ENCODE peak calls at places on chromosomes 3 and 15, in five cellular contexts. O is astrocyte of the spinal cord, C is T-helper 1 cell, U is B cell, H is frontal cortex. F is an unnamed sample.

GRCh38 chr3:166444756-166445155 is 607.5 kb upstream of the BCHE start:
- DNase-seq in O (no peak), C (no peak), U (no peak), H (no peak), F (no peak)

GRCh38 chr3:181265750-181266333 is 276.3 kb upstream of the DNAJC19 start:
- DNase-seq in O (peak), C (no peak), U (no peak), H (no peak), F (no peak)

GRCh38 chr15:67531379-67532059 is 10.6 kb downstream of the C15orf61 start:
- DNase-seq in O (no peak), C (no peak), U (no peak), H (no peak), F (peak)

GRCh38 chr3:187958432-187959003 is 195.4 kb upstream of the LPP start:
- DNase-seq in O (no peak), C (peak), U (peak), H (no peak), F (no peak)

GRCh38 chr3:19016846-19017245 is 131.5 kb upstream of the KCNH8 start:
- DNase-seq in O (no peak), C (no peak), U (no peak), H (no peak), F (no peak)

GRCh38 chr3:31159331-31160039 is 265.0 kb upstream of the GADL1 start:
- DNase-seq in O (no peak), C (no peak), U (no peak), H (no peak), F (no peak)

GRCh38 chr15:33780011-33780768 is 188.1 kb upstream of the CHRM5 start:
- DNase-seq in O (no peak), C (no peak), U (no peak), H (no peak), F (no peak)

GRCh38 chr3:111998661-111999641 is at the start of gene TAGLN3:
- DNase-seq in O (peak), C (no peak), U (peak), H (peak), F (no peak)

GRCh38 chr15:101314301-101314700 is 19.3 kb upstream of the SNRPA1 start:
- DNase-seq in O (no peak), C (no peak), U (no peak), H (no peak), F (no peak)

GRCh38 chr3:190320594-190321362 is 1.5 kb downstream of the CLDN1 start:
- DNase-seq in O (no peak), C (no peak), U (no peak), H (no peak), F (no peak)

GRCh38 chr3:195906865-195907729 is 1.3 kb downstream of the TNK2 start:
- DNase-seq in O (no peak), C (peak), U (peak), H (peak), F (no peak)

GRCh38 chr3:140898340-140899180 is 43.1 kb upstream of the SLC25A36 start:
- DNase-seq in O (peak), C (no peak), U (no peak), H (peak), F (peak)

GRCh38 chr3:123012652-123013051 is 14.9 kb downstream of the SEMA5B start:
- DNase-seq in O (no peak), C (no peak), U (no peak), H (no peak), F (no peak)

GRCh38 chr3:19994796-19995195 is 17.3 kb downstream of the PP2D1 start:
- DNase-seq in O (no peak), C (no peak), U (no peak), H (no peak), F (no peak)

GRCh38 chr15:63896336-63897115 is 62.8 kb upstream of the HERC1 start:
- DNase-seq in O (peak), C (no peak), U (no peak), H (no peak), F (peak)

GRCh38 chr3:157626817-157627216 is 123.6 kb upstream of the VEPH1 start:
- DNase-seq in O (no peak), C (no peak), U (no peak), H (no peak), F (no peak)

GRCh38 chr15:41512078-41512394 is 1.6 kb downstream of the LTK start:
- DNase-seq in O (no peak), C (no peak), U (no peak), H (no peak), F (no peak)

GRCh38 chr3:145266368-145266767 is 894.6 kb downstream of the PLOD2 start:
- DNase-seq in O (no peak), C (no peak), U (no peak), H (no peak), F (no peak)

GRCh38 chr15:68384451-68385239 is 47.3 kb downstream of the ITGA11 start:
- DNase-seq in O (peak), C (no peak), U (no peak), H (no peak), F (peak)

GRCh38 chr15:98740295-98740694 is 92.0 kb downstream of the IGF1R start:
- DNase-seq in O (no peak), C (no peak), U (no peak), H (no peak), F (no peak)

GRCh38 chr15:73956276-73957086 is 30.2 kb downstream of the LOXL1 start:
- DNase-seq in O (peak), C (no peak), U (no peak), H (no peak), F (peak)

GRCh38 chr3:52533623-52534280 is at the start of gene NT5DC2:
- DNase-seq in O (peak), C (peak), U (peak), H (peak), F (peak)

GRCh38 chr3:48119495-48120193 is 68.6 kb downstream of the CDC25A start:
- DNase-seq in O (peak), C (no peak), U (no peak), H (no peak), F (peak)

GRCh38 chr3:63386568-63386967 is 108.5 kb downstream of the SYNPR start:
- DNase-seq in O (no peak), C (no peak), U (no peak), H (no peak), F (no peak)

GRCh38 chr15:88785217-88785616 is 18.0 kb upstream of the ACAN start:
- DNase-seq in O (no peak), C (no peak), U (no peak), H (no peak), F (no peak)

GRCh38 chr3:52930748-52931147 is 33.4 kb upstream of the STIMATE start:
- DNase-seq in O (no peak), C (no peak), U (no peak), H (no peak), F (no peak)

GRCh38 chr3:158532099-158532734 is 38.8 kb upstream of the MLF1 start:
- DNase-seq in O (peak), C (no peak), U (no peak), H (peak), F (peak)

GRCh38 chr3:134846943-134847342 is 51.9 kb downstream of the EPHB1 start:
- DNase-seq in O (peak), C (no peak), U (no peak), H (no peak), F (peak)

GRCh38 chr3:72155391-72156064 is 370.6 kb upstream of the PROK2 start:
- DNase-seq in O (peak), C (no peak), U (no peak), H (peak), F (peak)

GRCh38 chr3:66428733-66429132 is 72.1 kb downstream of the LRIG1 start:
- DNase-seq in O (peak), C (no peak), U (no peak), H (no peak), F (peak)

F was measured in cardiac fibroblast.